ENCODE peak calls at places on chromosomes 4 and X, in five cellular contexts. R, J, U, G and Q are unnamed samples.
A peak's percentile ranks its signal among the peaks of the same experiment; 100 is the strongest.

GRCh38 chrX:10617964-10618342 is 2.4 kb downstream of the MID1 start:
- DNase-seq in R (peak; percentile 52), U (no peak), J (peak; percentile 26), G (no peak), Q (no peak)

GRCh38 chr4:184396570-184397515 is 77.5 kb downstream of the IRF2 start:
- DNase-seq in G (no peak), R (no peak), J (no peak), U (no peak), Q (no peak)

GRCh38 chr4:159401791-159402380 is 299.0 kb downstream of the RAPGEF2 start:
- DNase-seq in R (no peak), G (no peak), U (peak; percentile 25), J (no peak), Q (no peak)

GRCh38 chrX:13180807-13181206 is 136.4 kb upstream of the FAM9C start:
- DNase-seq in R (no peak), J (no peak), G (no peak), U (no peak), Q (no peak)

GRCh38 chr4:183960021-183960420 is 54.9 kb downstream of the STOX2 start:
- DNase-seq in U (no peak), J (peak; percentile 65), R (peak; percentile 17), G (peak; percentile 66), Q (peak; percentile 76)

GRCh38 chrX:21166302-21166982 is 207.8 kb upstream of the CNKSR2 start:
- DNase-seq in R (peak; percentile 6), G (no peak), U (peak; percentile 18), J (no peak), Q (no peak)

GRCh38 chr4:41693629-41694028 is 54.9 kb downstream of the PHOX2B start:
- DNase-seq in U (peak; percentile 16), R (peak; percentile 9), J (no peak), G (no peak), Q (no peak)

GRCh38 chrX:8868070-8868795 is 67.0 kb upstream of the FAM9A start:
- DNase-seq in G (no peak), R (peak; percentile 29), U (no peak), J (no peak), Q (no peak)

GRCh38 chrX:93673056-93673868 is at the start of gene NAP1L3:
- DNase-seq in R (peak; percentile 23), U (peak; percentile 5), G (peak; percentile 70), J (peak; percentile 44), Q (peak; percentile 45)

GRCh38 chr4:108702960-108703359 is 52.6 kb downstream of the OSTC start:
- DNase-seq in G (no peak), R (no peak), U (no peak), J (no peak), Q (no peak)

GRCh38 chrX:135086197-135086854 is 34.0 kb downstream of the ETDB start:
- DNase-seq in J (peak; percentile 31), G (no peak), U (peak; percentile 39), R (peak; percentile 47), Q (peak; percentile 38)

GRCh38 chr4:151484396-151485102 is 75.6 kb downstream of the FHIP1A start:
- DNase-seq in R (peak; percentile 15), G (no peak), U (peak; percentile 38), J (no peak), Q (no peak)

GRCh38 chr4:83905952-83906351 is 370.0 kb downstream of the GPAT3 start:
- DNase-seq in J (no peak), U (peak; percentile 3), R (no peak), G (no peak), Q (no peak)

GRCh38 chrX:85994787-85995186 is 52.6 kb downstream of the CHM start:
- DNase-seq in G (no peak), J (no peak), R (no peak), U (no peak), Q (no peak)

GRCh38 chrX:130726661-130727060 is 176.3 kb downstream of the ENOX2 start:
- DNase-seq in R (no peak), J (no peak), U (no peak), G (no peak), Q (no peak)

GRCh38 chr4:15414601-15415091 is 13.2 kb upstream of the C1QTNF7 start:
- DNase-seq in G (no peak), R (no peak), J (no peak), U (no peak), Q (no peak)

GRCh38 chr4:24582235-24582863 is 2.0 kb downstream of the DHX15 start:
- DNase-seq in G (no peak), U (no peak), J (no peak), R (no peak), Q (no peak)

GRCh38 chr4:151841107-151841506 is 80.3 kb upstream of the GATB start:
- DNase-seq in R (no peak), U (no peak), J (no peak), G (no peak), Q (no peak)

GRCh38 chrX:70494441-70494840 is 49.8 kb downstream of the DLG3 start:
- DNase-seq in U (no peak), R (peak; percentile 13), J (no peak), G (no peak), Q (no peak)

GRCh38 chr4:97103252-97103651 is 1040.0 kb downstream of the STPG2 start:
- DNase-seq in U (no peak), G (no peak), R (no peak), J (no peak), Q (no peak)

GRCh38 chr4:83248486-83248885 is 36.1 kb downstream of the COQ2 start:
- DNase-seq in R (no peak), G (no peak), J (no peak), U (no peak), Q (no peak)

GRCh38 chrX:131843996-131844395 is 179.1 kb upstream of the STK26 start:
- DNase-seq in G (no peak), R (no peak), U (no peak), J (no peak), Q (no peak)
- TF ChIP-seq EP300 in G (no peak), R (no peak), U (no peak), J (no peak), Q (no peak)

DNA sequence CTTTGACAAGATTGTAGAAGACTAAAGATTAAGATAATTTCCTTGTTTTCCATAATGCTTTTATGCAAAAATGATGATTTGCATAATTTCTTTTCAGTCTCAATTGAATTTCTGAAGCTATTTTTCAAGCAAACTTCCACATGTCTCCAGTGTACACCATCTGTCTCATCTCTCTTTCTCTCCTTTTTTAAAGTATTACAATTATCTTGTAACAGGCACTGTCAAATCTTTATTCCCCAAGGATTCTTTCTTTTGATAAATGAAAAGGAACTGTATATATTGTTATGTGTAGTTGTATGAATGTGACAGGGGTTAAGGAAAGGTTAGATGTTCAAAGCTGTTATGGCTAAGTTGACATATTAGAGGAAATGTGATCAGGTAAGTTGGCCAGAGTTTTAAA is 7.9 kb upstream of the SH3RF1 start:
- DNase-seq in J (no peak), R (no peak), G (no peak), U (no peak), Q (no peak)
- TF ChIP-seq EP300 in J (no peak), R (no peak), G (no peak), U (no peak), Q (no peak)

DNA sequence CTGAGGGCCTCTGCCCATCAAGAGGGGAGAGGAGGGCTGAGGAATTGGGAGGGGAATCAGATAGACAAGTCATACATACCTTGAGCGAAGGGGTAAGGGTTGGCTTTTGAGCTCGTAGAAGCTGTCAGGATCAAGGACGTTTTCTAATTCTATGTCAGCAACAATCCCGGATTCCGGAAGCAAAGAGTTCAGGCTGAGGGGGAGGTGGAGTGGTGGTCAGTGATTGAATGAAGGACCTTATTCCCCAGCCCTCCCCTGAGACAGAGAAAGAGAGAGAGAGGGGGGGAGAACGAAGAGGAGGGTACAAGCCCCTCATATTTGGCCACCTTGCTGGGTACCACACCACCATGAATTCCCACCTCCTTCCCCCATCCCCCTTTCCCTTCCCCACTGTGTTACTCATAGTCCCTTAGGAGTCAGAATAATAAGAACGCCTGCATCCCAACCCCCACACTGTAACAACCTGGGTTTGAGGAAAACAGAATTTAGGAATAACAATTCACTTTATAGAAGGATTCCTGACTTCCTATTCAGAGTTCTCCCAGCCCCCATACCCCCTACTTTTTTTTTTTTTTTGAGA is 2.7 kb downstream of the TFE3 start:
- DNase-seq in R (peak; percentile 6), G (no peak), U (no peak), J (no peak), Q (no peak)
- TF ChIP-seq EP300 in R (no peak), G (no peak), U (no peak), J (no peak), Q (no peak)

DNA sequence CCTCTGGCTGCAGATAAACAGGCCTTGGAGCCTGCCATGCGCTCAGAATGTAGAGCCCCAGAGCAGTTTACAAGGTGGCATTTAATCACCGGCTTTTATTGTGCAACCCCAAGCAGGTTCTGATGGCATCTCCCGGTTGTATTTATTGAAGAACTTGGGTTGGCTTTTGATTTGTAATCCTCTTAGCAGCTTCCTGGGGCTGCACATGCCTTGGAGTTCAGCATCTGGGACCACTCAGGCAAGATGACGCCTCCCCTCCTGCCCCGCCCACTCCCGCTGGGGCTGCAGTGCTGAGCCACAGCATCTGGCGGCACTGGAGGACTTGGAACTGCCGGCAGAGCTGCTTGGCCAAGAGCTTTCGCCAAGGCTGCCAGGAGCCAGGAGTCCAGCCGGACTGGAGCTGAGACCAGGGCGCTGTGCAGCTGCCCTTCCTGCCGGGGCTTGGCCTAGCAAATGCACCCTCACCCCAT is 5.3 kb downstream of the HTRA3 start:
- DNase-seq in G (peak; percentile 96), U (no peak), J (peak; percentile 53), R (no peak), Q (peak; percentile 83)
- TF ChIP-seq EP300 in G (no peak), U (no peak), J (no peak), R (no peak), Q (peak; percentile 44)

GRCh38 chrX:48948589-48948988 is 8.8 kb downstream of the OTUD5 start:
- DNase-seq in R (no peak), J (no peak), U (no peak), G (no peak), Q (no peak)
- TF ChIP-seq EP300 in R (no peak), J (no peak), U (no peak), G (no peak), Q (no peak)